ENCODE peak calls at places on chromosomes 2 and 18, in eight cellular contexts. H is hepatocyte, X is HCT116, I is neural progenitor cell, C is MM.1S, E is GM23248, P is mammary epithelial cell, A is PC-9. T is an unnamed sample.
A peak's percentile ranks its signal among the peaks of the same experiment; 100 is the strongest.

GRCh38 chr2:181471227-181471626 is 14.0 kb downstream of the ITGA4 start:
- DNase-seq in H (no peak), X (no peak), E (peak; percentile 21), A (no peak), P (no peak), I (no peak), C (no peak), T (peak; percentile 68)

GRCh38 chr2:120552800-120553471 is 182.7 kb upstream of the GLI2 start:
- DNase-seq in I (peak; percentile 92), E (peak; percentile 64), P (peak; percentile 81), C (peak; percentile 37), A (peak; percentile 97), X (peak; percentile 84), H (peak; percentile 93), T (peak; percentile 98)

GRCh38 chr2:65353046-65353445 is 79.4 kb downstream of the SPRED2 start:
- DNase-seq in A (no peak), I (peak; percentile 47), H (no peak), E (no peak), P (no peak), C (no peak), X (no peak), T (no peak)

GRCh38 chr2:146927080-146927714 is 917.6 kb upstream of the ACVR2A start:
- DNase-seq in P (peak; percentile 59), X (peak; percentile 39), A (peak; percentile 49), E (peak; percentile 82), I (peak; percentile 84), H (peak; percentile 75), C (peak; percentile 21), T (peak; percentile 73)

GRCh38 chr18:10419420-10420103 is 34.9 kb upstream of the APCDD1 start:
- DNase-seq in P (peak; percentile 86), E (peak; percentile 52), C (no peak), H (no peak), X (no peak), I (no peak), A (no peak), T (no peak)

GRCh38 chr2:126496493-126496892 is 159.5 kb upstream of the GYPC start:
- DNase-seq in X (no peak), H (no peak), P (no peak), A (no peak), C (peak; percentile 14), E (no peak), I (no peak), T (no peak)

GRCh38 chr2:13227543-13227942 is 510.8 kb downstream of the TRIB2 start:
- DNase-seq in A (no peak), C (no peak), I (no peak), X (no peak), H (no peak), E (no peak), P (no peak), T (no peak)

GRCh38 chr2:37786854-37787253 is 115.4 kb upstream of the CDC42EP3 start:
- DNase-seq in H (no peak), C (no peak), I (no peak), P (peak; percentile 95), A (no peak), X (no peak), E (no peak), T (no peak)

GRCh38 chr18:55069497-55069896 is 110.2 kb upstream of the CCDC68 start:
- DNase-seq in H (no peak), P (no peak), A (no peak), I (no peak), E (no peak), X (no peak), C (no peak), T (no peak)

GRCh38 chr18:13710460-13710859 is 15.9 kb downstream of the FAM210A start:
- DNase-seq in C (no peak), P (peak; percentile 99), H (no peak), A (peak; percentile 81), E (peak; percentile 18), I (no peak), X (peak; percentile 87), T (peak; percentile 85)

GRCh38 chr18:23259701-23260661 is 124.7 kb downstream of the CABLES1 start:
- DNase-seq in A (peak; percentile 77), I (peak; percentile 91), P (peak; percentile 46), H (peak; percentile 89), C (no peak), X (no peak), E (peak; percentile 87), T (peak; percentile 89)

GRCh38 chr2:191333911-191334357 is 88.7 kb downstream of the MYO1B start:
- DNase-seq in P (peak; percentile 65), A (no peak), E (peak; percentile 92), C (no peak), I (no peak), X (no peak), H (no peak), T (no peak)

GRCh38 chr2:239229545-239230279 is 171.1 kb downstream of the HDAC4 start:
- DNase-seq in X (no peak), C (no peak), I (no peak), P (no peak), A (no peak), H (no peak), E (no peak), T (no peak)

GRCh38 chr18:32257073-32257780 is 67.4 kb downstream of the MEP1B start:
- DNase-seq in H (no peak), C (no peak), P (peak; percentile 64), X (no peak), I (no peak), A (peak; percentile 3), E (no peak), T (peak; percentile 50)
- TF ChIP-seq EZH2 in H (no peak), C (no peak), P (no peak), X (no peak), I (no peak), A (no peak), E (no peak), T (no peak)

GRCh38 chr2:136117909-136118818 is at the start of gene CXCR4:
- DNase-seq in I (peak; percentile 95), C (peak; percentile 86), P (peak; percentile 21), A (peak; percentile 37), H (peak; percentile 68), E (peak; percentile 34), X (peak; percentile 34), T (peak; percentile 58)

GRCh38 chr2:136118819-136119716 is 1.1 kb upstream of the CXCR4 start:
- DNase-seq in A (no peak), E (no peak), I (peak; percentile 66), X (no peak), H (peak; percentile 14), P (no peak), C (peak; percentile 35), T (no peak)

GRCh38 chr2:136117391-136117841 is 533 bp downstream of the CXCR4 start:
- DNase-seq in I (peak; percentile 82), P (peak; percentile 14), H (peak; percentile 71), C (peak; percentile 64), A (no peak), X (no peak), E (peak; percentile 46), T (peak; percentile 12)

GRCh38 chr2:136121511-136121910 is 3.6 kb upstream of the CXCR4 start:
- DNase-seq in P (no peak), H (no peak), A (no peak), C (no peak), X (no peak), E (no peak), I (no peak), T (no peak)

DNA sequence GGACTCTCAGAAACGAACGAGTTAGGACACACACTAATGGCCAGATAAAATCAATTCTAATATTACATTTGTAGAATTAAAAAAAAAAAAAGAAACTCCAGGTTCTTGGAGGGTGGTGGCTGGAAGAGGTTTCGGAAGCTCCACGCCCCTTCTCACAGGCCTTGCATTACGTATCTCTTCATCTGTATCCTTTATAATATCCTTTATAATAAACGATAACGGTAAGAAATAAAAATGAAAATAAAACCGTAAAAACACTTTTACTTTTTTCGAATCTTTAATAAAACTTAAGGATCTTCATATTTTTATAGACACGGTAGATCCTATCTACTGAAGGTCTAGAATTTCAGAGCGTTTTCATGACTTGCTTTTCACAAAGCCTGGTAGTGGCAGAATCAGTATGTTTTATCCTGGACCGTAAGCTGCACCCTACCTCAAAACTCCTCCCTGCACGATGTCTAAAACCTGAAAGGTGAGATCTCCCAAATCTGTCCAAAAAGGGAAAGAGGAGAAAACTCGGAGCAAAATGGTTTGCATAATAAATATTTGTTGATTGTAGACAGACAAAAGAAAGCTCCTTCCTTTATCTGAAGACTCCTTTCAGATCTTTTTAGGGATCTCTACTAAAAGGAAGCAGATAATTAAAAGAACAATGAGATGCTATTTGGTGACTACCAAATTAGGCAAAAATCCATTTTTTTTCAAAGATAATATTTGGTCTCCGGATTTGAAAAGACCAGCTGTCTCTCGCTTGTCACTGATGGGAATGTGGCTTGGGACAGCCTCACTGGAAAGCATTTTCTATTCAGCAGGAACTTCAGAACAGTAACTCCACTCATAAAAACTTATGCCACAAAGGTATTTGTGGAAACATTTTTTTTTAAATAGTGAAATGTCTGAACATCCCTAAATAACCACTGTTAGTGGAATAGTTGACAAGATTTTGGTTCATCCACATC is 2.0 kb upstream of the CXCR4 start:
- DNase-seq in A (no peak), P (no peak), H (no peak), I (no peak), X (no peak), C (no peak), E (no peak), T (no peak)
- TF ChIP-seq EZH2 in A (no peak), P (no peak), H (no peak), I (no peak), X (no peak), C (no peak), E (peak; percentile 87), T (no peak)

DNA sequence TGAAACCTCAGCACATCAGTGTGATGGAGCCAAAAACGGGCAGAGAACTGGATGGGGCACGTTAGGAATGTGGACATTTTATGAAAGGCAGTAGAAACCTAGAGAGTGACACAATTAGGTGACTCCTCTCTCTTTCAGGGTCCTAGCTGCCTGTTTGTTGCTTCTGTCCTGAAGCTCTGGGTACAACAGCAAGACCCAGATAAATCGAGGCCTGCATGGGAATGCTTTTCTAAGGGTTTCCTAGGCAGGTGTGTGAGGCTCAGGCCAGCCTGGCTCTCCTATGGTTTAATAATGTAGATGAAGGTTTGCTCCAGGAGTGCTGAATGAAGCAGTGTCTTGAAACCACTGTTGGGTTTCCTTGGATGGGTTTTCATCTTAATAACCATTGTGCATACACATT is 517.1 kb upstream of the RAB6C start:
- DNase-seq in P (no peak), X (no peak), H (no peak), E (no peak), C (no peak), I (no peak), A (no peak), T (no peak)
- TF ChIP-seq EZH2 in P (no peak), X (no peak), H (no peak), E (no peak), C (no peak), I (no peak), A (no peak), T (no peak)

DNA sequence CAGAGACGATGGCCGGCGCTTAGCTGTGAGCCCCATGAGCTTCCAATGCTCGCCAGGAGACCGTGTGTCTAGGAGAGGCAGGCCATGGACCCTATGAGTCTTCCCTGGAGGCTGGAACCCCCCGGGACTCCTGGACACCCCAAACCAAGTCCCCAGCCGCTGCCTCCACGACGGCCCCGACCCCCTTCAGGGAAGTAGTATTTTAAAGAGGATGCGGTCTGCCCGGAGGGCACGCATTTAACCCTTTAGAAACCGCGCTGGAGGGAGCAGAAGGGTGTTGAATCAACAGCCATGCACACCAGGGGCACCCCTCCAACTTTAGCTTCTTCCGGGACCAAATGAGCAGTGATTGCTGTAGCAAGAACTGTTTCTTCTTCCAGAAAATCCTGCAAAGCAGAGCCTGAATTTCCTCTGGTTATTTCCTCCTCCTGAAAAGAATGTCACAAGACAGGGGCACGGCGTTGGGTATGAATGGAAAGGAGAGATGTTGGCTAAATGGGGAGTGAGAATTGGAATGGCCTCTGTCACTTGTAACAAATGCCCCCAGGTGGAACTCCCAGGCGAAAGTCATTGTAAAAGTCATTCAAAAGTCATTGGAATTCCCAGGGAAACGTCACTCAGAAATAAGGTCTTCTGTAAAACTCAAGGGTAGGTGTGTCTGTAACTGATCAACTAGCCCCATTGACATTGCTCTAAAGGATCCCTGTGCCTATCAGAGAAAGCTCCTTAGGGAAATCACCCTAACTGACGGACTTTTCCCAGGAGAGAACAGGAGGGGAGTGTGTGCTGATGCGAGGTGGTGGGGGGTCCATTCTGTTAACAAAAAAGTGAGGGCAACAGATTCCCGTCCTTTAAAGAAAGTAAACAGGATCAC is 5.8 kb upstream of the GBX2 start:
- DNase-seq in I (peak; percentile 9), X (no peak), P (no peak), C (no peak), H (no peak), A (no peak), E (no peak), T (no peak)
- TF ChIP-seq EZH2 in I (no peak), X (no peak), P (peak; percentile 57), C (no peak), H (peak; percentile 0), A (no peak), E (peak; percentile 45), T (no peak)

T was measured in PC-3.